ENCODE peak calls at places on chromosomes 6 and 20, in eight cellular contexts. I, J, G, M, O, A, W and C are unnamed samples.

GRCh38 chr20:24673678-24674570 is 204.5 kb downstream of the SYNDIG1 start:
- DNase-seq in I (peak; percentile 81), J (no peak), G (no peak), M (no peak), O (no peak), A (no peak), W (no peak), C (peak; percentile 58)

GRCh38 chr6:44058617-44059358 is 68.5 kb downstream of the MRPL14 start:
- DNase-seq in I (peak; percentile 100), J (no peak), G (no peak), M (no peak), O (no peak), A (no peak), W (peak; percentile 85), C (peak; percentile 100)

GRCh38 chr20:51760905-51761544 is 7.2 kb downstream of the ATP9A start:
- DNase-seq in I (peak; percentile 62), J (peak; percentile 23), G (no peak), M (no peak), O (no peak), A (no peak), W (no peak), C (no peak)

GRCh38 chr20:9363673-9364072 is 150.7 kb upstream of the LAMP5 start:
- DNase-seq in I (no peak), J (no peak), G (no peak), M (no peak), O (no peak), A (no peak), W (no peak), C (no peak)

GRCh38 chr6:24796616-24797290 is 2.0 kb downstream of the ARMH2 start:
- DNase-seq in I (no peak), J (no peak), G (no peak), M (peak; percentile 14), O (no peak), A (no peak), W (no peak), C (no peak)

GRCh38 chr6:5361371-5361770 is 100.1 kb downstream of the FARS2 start:
- DNase-seq in I (peak; percentile 38), J (no peak), G (no peak), M (no peak), O (no peak), A (no peak), W (no peak), C (no peak)

GRCh38 chr20:53533500-53533899 is 60.1 kb downstream of the ZNF217 start:
- DNase-seq in I (no peak), J (no peak), G (no peak), M (no peak), O (no peak), A (no peak), W (no peak), C (no peak)

GRCh38 chr20:46347831-46348230 is 39.5 kb upstream of the CDH22 start:
- DNase-seq in I (no peak), J (no peak), G (no peak), M (no peak), O (no peak), A (no peak), W (no peak), C (no peak)

GRCh38 chr6:20604159-20604558 is 69.9 kb downstream of the CDKAL1 start:
- DNase-seq in I (no peak), J (no peak), G (no peak), M (no peak), O (no peak), A (no peak), W (no peak), C (no peak)

GRCh38 chr20:4929686-4930397 is 71.5 kb downstream of the SLC23A2 start:
- DNase-seq in I (peak; percentile 49), J (no peak), G (no peak), M (no peak), O (no peak), A (no peak), W (no peak), C (peak; percentile 37)

GRCh38 chr6:21752054-21752811 is 158.7 kb downstream of the SOX4 start:
- DNase-seq in I (peak; percentile 35), J (no peak), G (no peak), M (no peak), O (no peak), A (no peak), W (no peak), C (no peak)

GRCh38 chr6:130928993-130929678 is 101.9 kb downstream of the SMLR1 start:
- DNase-seq in I (peak; percentile 90), J (no peak), G (no peak), M (no peak), O (no peak), A (no peak), W (no peak), C (peak; percentile 32)

GRCh38 chr20:19408971-19409370 is 196.5 kb downstream of the SLC24A3 start:
- DNase-seq in I (no peak), J (no peak), G (no peak), M (no peak), O (no peak), A (no peak), W (no peak), C (peak; percentile 16)

GRCh38 chr6:25197116-25197515 is 82.1 kb upstream of the CARMIL1 start:
- DNase-seq in I (no peak), J (no peak), G (no peak), M (no peak), O (no peak), A (no peak), W (no peak), C (peak; percentile 56)

GRCh38 chr20:49999329-49999728 is 16.5 kb downstream of the SNAI1 start:
- DNase-seq in I (no peak), J (no peak), G (no peak), M (peak; percentile 23), O (no peak), A (no peak), W (no peak), C (no peak)

GRCh38 chr6:158771399-158772158 is 47.6 kb downstream of the EZR start:
- DNase-seq in I (no peak), J (no peak), G (no peak), M (no peak), O (no peak), A (no peak), W (no peak), C (no peak)

GRCh38 chr6:74870403-74870802 is 335.4 kb downstream of the COL12A1 start:
- DNase-seq in I (peak; percentile 18), J (no peak), G (no peak), M (no peak), O (peak; percentile 9), A (no peak), W (no peak), C (peak; percentile 43)